ENCODE peak calls at places on chromosomes 3 and 15, in five cellular contexts. T is iPS-NIHi11; K is neuronal stem cell; F is activated T-helper 1 cell treated with anti-CD3 and anti-CD28 coated beads, Interleukin-2, amount 50 U/mL, for 16 hours; B is activated T-helper 2 cell treated with anti-CD3 and anti-CD28 coated beads, Interferon-gamma antibody, Interleukin-2, Interleukin-4, amounts not matched to agents 10 μg/mL and 5 μg/mL and 100 μg/mL, durations not matched to agents 14 hours and 24 hours and 36 hours. E is an unnamed sample.

GRCh38 chr3:62332771-62333381 is 40.5 kb downstream of the FEZF2 start:
- DNase-seq in T (peak), F (no peak), K (peak), B (no peak), E (peak)

GRCh38 chr3:51340311-51340829 is 44.7 kb upstream of the MANF start:
- DNase-seq in F (no peak), B (no peak), K (peak), T (peak), E (no peak)

GRCh38 chr15:96578393-96578792 is 247.9 kb downstream of the NR2F2 start:
- DNase-seq in F (no peak), K (no peak), B (no peak), T (no peak), E (no peak)

GRCh38 chr3:133256787-133257483 is 142.9 kb upstream of the BFSP2 start:
- DNase-seq in K (no peak), T (no peak), B (no peak), F (no peak), E (no peak)

GRCh38 chr15:78360426-78360825 is 20.3 kb downstream of the CRABP1 start:
- DNase-seq in K (no peak), T (peak), B (no peak), F (no peak), E (no peak)

GRCh38 chr3:168091299-168091852 is 4.3 kb downstream of the GOLIM4 start:
- DNase-seq in K (no peak), B (no peak), F (no peak), T (no peak), E (no peak)

GRCh38 chr3:157152930-157153329 is 7.0 kb downstream of the CCNL1 start:
- DNase-seq in F (no peak), K (no peak), T (no peak), B (no peak), E (no peak)

GRCh38 chr15:68781766-68782588 is 38.7 kb downstream of the ANP32A start:
- DNase-seq in T (no peak), K (no peak), B (no peak), F (no peak), E (no peak)

GRCh38 chr15:89749951-89750559 is 994 bp downstream of the MESP1 start:
- DNase-seq in B (no peak), F (no peak), T (no peak), K (no peak), E (no peak)

GRCh38 chr3:77420316-77420715 is 380.4 kb downstream of the ROBO2 start:
- DNase-seq in K (no peak), T (no peak), B (no peak), F (no peak), E (no peak)

GRCh38 chr15:59278120-59278519 is 71.5 kb downstream of the LDHAL6B start:
- DNase-seq in K (no peak), T (no peak), F (no peak), B (no peak), E (no peak)

GRCh38 chr3:154795582-154795981 is 284.5 kb upstream of the MME start:
- DNase-seq in K (no peak), T (no peak), B (no peak), F (no peak), E (no peak)

GRCh38 chr3:115877647-115877934 is 254.3 kb downstream of the GAP43 start:
- DNase-seq in B (no peak), K (no peak), T (no peak), F (no peak), E (no peak)

GRCh38 chr3:198070871-198071270 is 110.9 kb downstream of the LMLN start:
- DNase-seq in B (no peak), K (no peak), T (no peak), F (no peak), E (no peak)

GRCh38 chr3:195087321-195087720 is 183.6 kb downstream of the XXYLT1 start:
- DNase-seq in T (peak), B (no peak), K (no peak), F (no peak), E (no peak)

E was measured in CD4-positive, CD25-positive, alpha-beta regulatory T cell.